ENCODE peak calls at places on chromosome 11, in seven cellular contexts. Y is SK-N-SH, P is HCT116, Q is GM23248, V is GM23338, K is OCI-LY7, C is MM.1S. F is an unnamed sample.

GRCh38 chr11:114179234-114179941 is 116.8 kb upstream of the NNMT start:
- DNase-seq in Y (no peak), P (no peak), Q (no peak), V (no peak), K (peak; percentile 26), C (no peak), F (no peak)

GRCh38 chr11:12242071-12242672 is 131.8 kb downstream of the MICAL2 start:
- DNase-seq in Y (no peak), P (no peak), Q (no peak), V (peak; percentile 11), K (no peak), C (no peak), F (no peak)

GRCh38 chr11:26847459-26847858 is 125.6 kb upstream of the SLC5A12 start:
- DNase-seq in Y (no peak), P (no peak), Q (peak; percentile 17), V (no peak), K (no peak), C (no peak), F (no peak)

GRCh38 chr11:36744375-36745168 is 146.5 kb upstream of the RAG2 start:
- DNase-seq in Y (peak; percentile 48), P (peak; percentile 46), Q (peak; percentile 78), V (peak; percentile 90), K (peak; percentile 47), C (peak; percentile 52), F (peak; percentile 30)

GRCh38 chr11:3003396-3004231 is 11.5 kb upstream of the NAP1L4 start:
- DNase-seq in Y (no peak), P (no peak), Q (peak; percentile 27), V (no peak), K (no peak), C (no peak), F (peak; percentile 77)

GRCh38 chr11:16225623-16226022 is 130.7 kb downstream of the SOX6 start:
- DNase-seq in Y (no peak), P (no peak), Q (no peak), V (no peak), K (no peak), C (peak; percentile 32), F (no peak)

GRCh38 chr11:28756977-28757376 is 648.8 kb downstream of the METTL15 start:
- DNase-seq in Y (no peak), P (no peak), Q (peak; percentile 63), V (no peak), K (no peak), C (no peak), F (peak; percentile 49)

GRCh38 chr11:67572747-67573419 is 10.7 kb upstream of the GSTP1 start:
- DNase-seq in Y (peak; percentile 53), P (peak; percentile 65), Q (peak; percentile 73), V (peak; percentile 87), K (peak; percentile 67), C (peak; percentile 63), F (peak; percentile 65)

GRCh38 chr11:22163394-22163797 is 29.5 kb upstream of the ANO5 start:
- DNase-seq in Y (no peak), P (no peak), Q (peak; percentile 15), V (no peak), K (no peak), C (peak; percentile 20), F (no peak)

GRCh38 chr11:19557720-19558140 is 154.9 kb upstream of the NAV2 start:
- DNase-seq in Y (peak; percentile 67), P (peak; percentile 61), Q (peak; percentile 83), V (peak; percentile 96), K (peak; percentile 67), C (peak; percentile 49), F (peak; percentile 59)

GRCh38 chr11:46285594-46286033 is 8.2 kb downstream of the CREB3L1 start:
- DNase-seq in Y (no peak), P (no peak), Q (peak; percentile 86), V (peak; percentile 52), K (no peak), C (no peak), F (no peak)

GRCh38 chr11:123478352-123478986 is 48.4 kb downstream of the GRAMD1B start:
- DNase-seq in Y (peak; percentile 76), P (peak; percentile 77), Q (peak; percentile 90), V (peak; percentile 92), K (peak; percentile 67), C (peak; percentile 56), F (peak; percentile 65)

GRCh38 chr11:126782810-126783209 is 217.8 kb downstream of the KIRREL3 start:
- DNase-seq in Y (no peak), P (no peak), Q (no peak), V (no peak), K (no peak), C (no peak), F (no peak)

GRCh38 chr11:86453290-86454030 is 78.8 kb downstream of the CCDC81 start:
- DNase-seq in Y (no peak), P (no peak), Q (no peak), V (peak; percentile 26), K (no peak), C (no peak), F (no peak)

GRCh38 chr11:86459682-86460460 is 85.2 kb downstream of the CCDC81 start:
- DNase-seq in Y (peak; percentile 14), P (peak; percentile 27), Q (peak; percentile 85), V (peak; percentile 8), K (no peak), C (no peak), F (peak; percentile 96)

GRCh38 chr11:86458294-86459001 is 83.8 kb downstream of the CCDC81 start:
- DNase-seq in Y (no peak), P (no peak), Q (no peak), V (no peak), K (no peak), C (no peak), F (no peak)

GRCh38 chr11:86459002-86459385 is 84.3 kb downstream of the CCDC81 start:
- DNase-seq in Y (no peak), P (no peak), Q (peak; percentile 49), V (no peak), K (no peak), C (no peak), F (no peak)

GRCh38 chr11:86456075-86456939 is 81.6 kb downstream of the CCDC81 start:
- DNase-seq in Y (peak; percentile 75), P (peak; percentile 67), Q (peak; percentile 87), V (peak; percentile 96), K (peak; percentile 72), C (peak; percentile 77), F (peak; percentile 78)
- H3K27ac ChIP-seq in Y (no peak overlapping the region), P (no peak overlapping the region), Q (no peak overlapping the region), V (no peak overlapping the region), K (no peak overlapping the region), C (no peak overlapping the region), F (no peak overlapping the region)

GRCh38 chr11:128957204-128957482 is 14.5 kb upstream of the TP53AIP1 start:
- DNase-seq in Y (no peak), P (no peak), Q (no peak), V (no peak), K (no peak), C (no peak), F (no peak)
- H3K9me2 ChIP-seq in Y (no peaks in the 10 kb centered on the region), P (no peaks in the 10 kb centered on the region), Q (no peaks in the 10 kb centered on the region), V (no peaks in the 10 kb centered on the region), K (no peaks in the 10 kb centered on the region), C (no peaks in the 10 kb centered on the region), F (no peaks in the 10 kb centered on the region)

DNA sequence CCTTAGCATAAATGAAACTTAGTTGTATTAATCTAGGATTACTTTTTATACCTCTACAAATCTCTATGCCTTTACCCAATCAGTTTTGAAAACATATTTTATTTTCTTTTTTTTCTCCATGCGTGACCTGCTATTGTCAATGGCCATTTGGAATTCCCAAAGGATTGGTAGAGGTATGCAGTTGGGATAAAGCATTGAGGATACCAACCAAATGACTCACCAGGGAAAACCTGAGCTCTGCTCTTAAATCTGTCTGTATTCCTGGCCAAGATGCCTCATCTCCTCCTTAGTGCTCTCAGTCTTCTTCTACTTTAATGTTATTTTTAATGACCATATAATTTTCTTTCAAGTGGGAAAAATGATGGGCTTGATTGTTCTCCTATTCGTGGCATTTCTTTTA is 61.9 kb downstream of the EHF start:
- DNase-seq in Y (no peak), P (peak; percentile 38), Q (no peak), V (peak; percentile 62), K (no peak), C (no peak), F (no peak)
- H3K27ac ChIP-seq in Y (no peak overlapping the region), P (no peak overlapping the region), Q (no peak overlapping the region), V (no peak overlapping the region), K (no peak overlapping the region), C (no peak overlapping the region), F (peak overlapping the region; percentile 86)

DNA sequence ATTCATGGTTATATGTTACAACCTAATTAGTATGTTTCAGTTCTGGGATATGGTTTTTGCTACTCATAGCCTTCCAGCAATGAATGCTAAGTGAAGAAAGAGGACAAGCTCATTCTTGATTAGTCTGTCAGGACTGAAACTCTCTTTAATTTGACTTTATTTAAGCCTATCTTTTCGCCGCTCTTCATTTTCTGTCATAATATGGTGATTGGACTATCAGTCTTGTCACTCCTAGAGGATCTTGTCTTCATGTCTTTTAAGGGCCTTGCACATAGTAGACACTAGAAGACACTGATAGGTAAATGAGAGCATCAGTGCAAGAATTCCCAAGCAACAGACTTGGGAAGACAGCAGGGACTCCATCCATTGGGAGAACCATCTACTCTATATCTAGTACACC is 18.9 kb upstream of the MTCH2 start:
- DNase-seq in Y (no peak), P (no peak), Q (no peak), V (no peak), K (no peak), C (no peak), F (no peak)
- H3K9me2 ChIP-seq in Y (no peaks in the 10 kb centered on the region), P (no peaks in the 10 kb centered on the region), Q (no peaks in the 10 kb centered on the region), V (no peaks in the 10 kb centered on the region), K (no peaks in the 10 kb centered on the region), C (no peaks in the 10 kb centered on the region), F (no peaks in the 10 kb centered on the region)

GRCh38 chr11:10349806-10350205 is 44.9 kb downstream of the ADM start:
- DNase-seq in Y (no peak), P (no peak), Q (no peak), V (no peak), K (no peak), C (no peak), F (no peak)

GRCh38 chr11:10352911-10353550 is 48.2 kb downstream of the ADM start:
- DNase-seq in Y (no peak), P (no peak), Q (no peak), V (no peak), K (no peak), C (no peak), F (no peak)

GRCh38 chr11:10350341-10350740 is 45.5 kb downstream of the ADM start:
- DNase-seq in Y (no peak), P (peak; percentile 80), Q (peak; percentile 56), V (peak; percentile 86), K (no peak), C (no peak), F (peak; percentile 57)

GRCh38 chr11:10351768-10352641 is 47.1 kb downstream of the ADM start:
- DNase-seq in Y (peak; percentile 38), P (no peak), Q (peak; percentile 93), V (peak; percentile 99), K (no peak), C (no peak), F (peak; percentile 92)

DNA sequence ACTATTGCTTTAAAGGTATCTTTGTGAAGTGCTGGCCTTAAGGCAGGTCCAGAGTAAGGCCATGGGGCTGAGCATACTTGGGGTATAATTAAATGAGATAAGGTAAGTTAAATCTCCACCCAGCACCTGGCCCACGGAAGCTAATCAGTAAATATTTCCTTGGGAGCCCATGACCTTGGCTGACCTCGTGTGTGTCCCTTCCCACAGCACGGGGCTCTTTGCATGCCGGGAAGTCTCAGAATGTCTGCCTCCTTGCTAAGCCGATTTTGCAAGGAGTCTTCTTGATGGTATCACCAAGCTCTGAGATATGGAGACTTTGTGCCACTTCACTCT is 46.5 kb downstream of the ADM start:
- DNase-seq in Y (no peak), P (no peak), Q (no peak), V (no peak), K (no peak), C (no peak), F (no peak)
- H3K27ac ChIP-seq in Y (peak overlapping the region; percentile 41), P (no peak overlapping the region), Q (peak overlapping the region; percentile 74), V (peak overlapping the region; percentile 95), K (no peak overlapping the region), C (no peak overlapping the region), F (peak overlapping the region; percentile 72)